ENCODE peak calls at places on chromosomes 13 and 19, in nine cellular contexts. D is foreskin keratinocyte; Z is heart left ventricle; G is uterus; Y is CD4-positive, alpha-beta memory T cell; N is IMR-90; E is PC-3; J is kidney; T is colonic mucosa. X is an unnamed sample. For H3K4me1, the result is how much of the 10 kb centered on the place peaks cover.

GRCh38 chr19:35773020-35773809 is 2.1 kb upstream of the ARHGAP33 start:
- DNase-seq in D (peak), Z (no peak), G (no peak), Y (no peak), N (peak), E (no peak), J (no peak), T (no peak), X (no peak)

GRCh38 chr13:43227721-43228120 is 204.3 kb downstream of the DNAJC15 start:
- DNase-seq in D (no peak), Z (no peak), G (no peak), Y (no peak), N (peak), E (peak), J (no peak), T (no peak), X (no peak)

GRCh38 chr19:55676384-55676783 is 1.4 kb downstream of the EPN1 start:
- DNase-seq in D (no peak), Z (no peak), G (no peak), Y (no peak), N (peak), E (peak), J (no peak), T (no peak), X (peak)

GRCh38 chr19:3056454-3057016 is 5.8 kb downstream of the TLE5 start:
- DNase-seq in D (no peak), Z (no peak), G (no peak), Y (no peak), N (no peak), E (no peak), J (peak), T (no peak), X (peak)

GRCh38 chr13:81597101-81597500 is 1256.2 kb upstream of the SPRY2 start:
- DNase-seq in D (no peak), Z (no peak), G (no peak), Y (no peak), N (no peak), E (no peak), J (no peak), T (no peak), X (no peak)

GRCh38 chr19:39679056-39679790 is 23.5 kb downstream of the LGALS16 start:
- DNase-seq in D (no peak), Z (no peak), G (no peak), Y (peak), N (no peak), E (no peak), J (no peak), T (no peak), X (no peak)

GRCh38 chr13:98050041-98050466 is 92.8 kb upstream of the FARP1 start:
- DNase-seq in D (no peak), Z (no peak), G (no peak), Y (no peak), N (peak), E (peak), J (no peak), T (no peak), X (no peak)

GRCh38 chr13:113560645-113561416 is 23.7 kb upstream of the TFDP1 start:
- DNase-seq in D (no peak), Z (no peak), G (no peak), Y (no peak), N (no peak), E (no peak), J (peak), T (peak), X (peak)

GRCh38 chr19:29793116-29793727 is 18.6 kb upstream of the CCNE1 start:
- DNase-seq in D (no peak), Z (no peak), G (no peak), Y (no peak), N (no peak), E (no peak), J (no peak), T (no peak), X (no peak)

GRCh38 chr13:98171806-98172569 is 5.1 kb downstream of the RNF113B start:
- DNase-seq in D (no peak), Z (peak), G (no peak), Y (no peak), N (peak), E (no peak), J (peak), T (no peak), X (peak)

GRCh38 chr13:49464621-49465325 is 20.7 kb downstream of the SETDB2 start:
- DNase-seq in D (no peak), Z (no peak), G (no peak), Y (no peak), N (peak), E (no peak), J (no peak), T (no peak), X (no peak)

GRCh38 chr19:56748443-56748842 is 76.9 kb upstream of the ZNF835 start:
- DNase-seq in D (no peak), Z (no peak), G (peak), Y (no peak), N (no peak), E (peak), J (no peak), T (no peak), X (peak)

GRCh38 chr13:103033999-103034398 is 32.2 kb downstream of the SLC10A2 start:
- DNase-seq in D (no peak), Z (no peak), G (no peak), Y (no peak), N (no peak), E (no peak), J (no peak), T (no peak), X (no peak)

GRCh38 chr19:18504886-18505610 is 16.8 kb downstream of the ELL start:
- DNase-seq in D (peak), Z (no peak), G (no peak), Y (no peak), N (no peak), E (peak), J (no peak), T (peak), X (no peak)
- H3K4me1 ChIP-seq in D (under half), Z (half or more), G (under half), Y (half or more), N (under half), E (under half), J (half or more), T (half or more), X (half or more)

GRCh38 chr19:16898306-16899015 is 9.7 kb downstream of the F2RL3 start:
- DNase-seq in D (no peak), Z (no peak), G (no peak), Y (no peak), N (no peak), E (no peak), J (no peak), T (no peak), X (no peak)

GRCh38 chr19:16899566-16900075 is 10.8 kb downstream of the F2RL3 start:
- DNase-seq in D (no peak), Z (no peak), G (no peak), Y (no peak), N (no peak), E (peak), J (no peak), T (peak), X (peak)

GRCh38 chr19:16896913-16897571 is 8.2 kb downstream of the F2RL3 start:
- DNase-seq in D (peak), Z (peak), G (peak), Y (peak), N (peak), E (peak), J (peak), T (peak), X (peak)

GRCh38 chr19:16896098-16896912 is 7.5 kb downstream of the F2RL3 start:
- DNase-seq in D (no peak), Z (no peak), G (no peak), Y (no peak), N (no peak), E (no peak), J (peak), T (peak), X (peak)

GRCh38 chr19:16897572-16898056 is 8.8 kb downstream of the F2RL3 start:
- DNase-seq in D (no peak), Z (no peak), G (peak), Y (no peak), N (no peak), E (no peak), J (peak), T (no peak), X (peak)
- H3K27ac ChIP-seq in D (peak), Z (peak), G (peak), Y (no peak), N (peak), E (no peak), J (peak), T (peak), X (peak)

DNA sequence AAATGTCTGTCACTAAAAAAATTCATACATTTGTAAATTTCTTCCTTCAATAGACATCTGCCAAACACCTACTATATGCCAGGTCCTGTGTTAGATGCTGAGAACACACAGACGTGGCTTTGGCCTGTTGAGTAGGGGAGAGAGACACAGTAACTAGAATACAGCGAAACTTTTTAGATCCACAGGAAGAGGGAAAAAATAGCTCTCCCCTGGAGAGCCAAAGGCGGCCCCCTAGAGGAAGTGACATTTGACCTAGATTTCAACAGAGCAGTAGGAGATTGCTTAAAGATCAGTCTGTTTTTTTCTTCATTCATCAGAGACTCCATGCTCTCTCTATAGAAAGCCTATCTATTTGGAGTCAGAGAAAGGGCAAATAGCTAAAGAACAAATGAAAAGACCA is 11.3 kb downstream of the LCP1 start:
- DNase-seq in D (no peak), Z (no peak), G (no peak), Y (peak), N (no peak), E (no peak), J (no peak), T (no peak), X (no peak)
- H3K4me1 ChIP-seq in D (under half), Z (under half), G (under half), Y (half or more), N (under half), E (under half), J (under half), T (under half), X (under half)

GRCh38 chr13:31053896-31054295 is 107.8 kb downstream of the HSPH1 start:
- DNase-seq in D (no peak), Z (no peak), G (no peak), Y (no peak), N (no peak), E (no peak), J (no peak), T (no peak), X (no peak)

GRCh38 chr13:31055589-31055988 is 106.1 kb downstream of the HSPH1 start:
- DNase-seq in D (no peak), Z (no peak), G (no peak), Y (no peak), N (no peak), E (no peak), J (no peak), T (no peak), X (no peak)

GRCh38 chr13:31054632-31055031 is 107.1 kb downstream of the HSPH1 start:
- DNase-seq in D (no peak), Z (no peak), G (no peak), Y (no peak), N (no peak), E (no peak), J (no peak), T (no peak), X (no peak)

GRCh38 chr13:31053098-31053497 is 108.6 kb downstream of the HSPH1 start:
- DNase-seq in D (no peak), Z (no peak), G (no peak), Y (no peak), N (peak), E (peak), J (no peak), T (no peak), X (no peak)

DNA sequence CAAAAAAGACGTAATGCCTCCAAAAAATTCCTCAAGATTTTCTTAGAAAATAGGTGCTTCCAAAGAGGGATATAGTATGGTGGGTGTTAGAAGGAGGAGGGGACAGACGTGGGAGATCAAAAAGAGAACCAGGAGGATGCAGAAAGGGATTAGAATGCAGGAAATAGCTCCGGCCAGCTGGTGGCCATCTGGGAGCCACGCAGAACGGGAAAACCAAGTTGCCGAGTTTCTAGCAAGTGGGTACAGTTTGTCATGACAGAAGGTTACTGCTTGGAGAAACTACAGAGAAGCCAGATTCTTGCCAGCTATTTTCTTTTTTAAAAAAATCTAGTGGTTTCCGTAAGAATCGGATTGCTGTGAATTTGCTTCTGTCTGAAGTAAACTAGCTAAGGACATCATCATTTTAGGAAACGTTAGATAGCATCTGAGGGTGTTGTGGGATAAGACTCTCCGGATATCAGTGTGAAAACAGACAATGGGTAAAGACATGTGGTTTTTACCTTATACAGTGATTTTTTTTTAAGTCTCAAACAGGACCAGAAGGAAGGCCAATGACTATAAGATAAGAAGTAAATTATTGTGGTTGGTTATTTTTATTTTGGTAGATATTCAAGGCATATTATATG is 104.9 kb downstream of the HSPH1 start:
- DNase-seq in D (no peak), Z (no peak), G (no peak), Y (no peak), N (peak), E (no peak), J (no peak), T (no peak), X (no peak)
- H3K27ac ChIP-seq in D (no peak), Z (no peak), G (no peak), Y (no peak), N (no peak), E (no peak), J (no peak), T (no peak), X (no peak)

DNA sequence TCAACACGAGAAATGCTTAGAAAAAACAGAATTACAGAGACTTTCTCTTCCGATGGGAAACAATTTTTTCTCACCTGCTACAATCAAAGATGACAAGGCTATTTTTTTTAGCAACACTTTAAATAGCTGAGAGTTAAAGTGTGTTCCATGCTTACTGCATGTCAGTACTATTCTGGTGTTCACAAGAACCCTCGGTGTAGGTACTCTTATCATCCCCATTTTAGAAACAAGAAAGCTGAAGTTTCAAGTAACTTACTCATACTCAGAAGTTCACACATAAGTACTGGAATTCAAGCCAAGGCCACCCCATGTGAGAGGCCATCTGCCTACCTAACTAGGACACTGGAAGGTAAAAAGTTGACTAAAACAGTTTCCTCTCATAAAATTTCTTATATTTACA is 9.0 kb upstream of the TNFRSF19 start:
- DNase-seq in D (no peak), Z (no peak), G (no peak), Y (no peak), N (no peak), E (no peak), J (no peak), T (no peak), X (no peak)
- H3K4me1 ChIP-seq in D (under half), Z (under half), G (under half), Y (under half), N (under half), E (under half), J (under half), T (under half), X (under half)

GRCh38 chr13:34459856-34460255 is 482.2 kb upstream of the NBEA start:
- DNase-seq in D (no peak), Z (no peak), G (no peak), Y (no peak), N (no peak), E (no peak), J (no peak), T (no peak), X (no peak)

GRCh38 chr13:34462843-34463242 is 479.2 kb upstream of the NBEA start:
- DNase-seq in D (peak), Z (no peak), G (no peak), Y (no peak), N (peak), E (peak), J (no peak), T (no peak), X (no peak)

GRCh38 chr13:34464011-34464410 is 478.1 kb upstream of the NBEA start:
- DNase-seq in D (no peak), Z (no peak), G (no peak), Y (no peak), N (no peak), E (peak), J (no peak), T (no peak), X (no peak)

GRCh38 chr13:34458756-34459462 is 483.2 kb upstream of the NBEA start:
- DNase-seq in D (no peak), Z (peak), G (peak), Y (no peak), N (no peak), E (no peak), J (no peak), T (no peak), X (peak)
- H3K27ac ChIP-seq in D (no peak), Z (peak), G (peak), Y (no peak), N (no peak), E (no peak), J (no peak), T (no peak), X (peak)

DNA sequence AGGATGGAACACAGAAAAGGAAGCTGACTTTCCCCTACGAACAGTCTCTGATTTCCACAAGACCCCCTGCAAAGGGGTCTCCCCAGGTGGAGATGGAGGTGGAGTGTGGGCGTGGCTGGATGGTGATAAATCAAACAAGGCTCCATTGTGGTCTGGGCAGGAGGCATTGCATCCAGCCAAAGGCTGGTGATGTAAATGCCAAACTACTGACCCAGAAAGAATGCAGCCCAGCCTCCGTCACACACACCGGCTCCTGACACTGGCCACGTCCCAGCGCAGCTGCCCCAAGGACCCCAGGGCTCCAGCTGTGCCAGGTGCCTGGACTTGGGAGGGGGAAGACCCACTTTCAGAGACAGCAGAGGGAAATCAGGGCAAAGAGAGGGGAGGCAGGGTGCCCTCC is 6.3 kb downstream of the SLC7A1 start:
- DNase-seq in D (no peak), Z (peak), G (no peak), Y (no peak), N (peak), E (no peak), J (no peak), T (no peak), X (peak)
- H3K4me1 ChIP-seq in D (half or more), Z (under half), G (under half), Y (under half), N (under half), E (under half), J (under half), T (under half), X (under half)

X was measured in testis.